ENCODE peak calls at places on chromosomes 6 and 20, in seven cellular contexts. L is dorsolateral prefrontal cortex, D is heart left ventricle, Z is astrocyte of the cerebellum, H is BE2C, G is HFF-Myc, F is coronary artery. K is an unnamed sample.
A peak's percentile ranks its signal among the peaks of the same experiment; 100 is the strongest.

GRCh38 chr6:84618046-84618752 is 146.2 kb downstream of the TBX18 start:
- DNase-seq in L (no peak), D (no peak), Z (peak; percentile 63), H (no peak), G (peak; percentile 57), F (no peak), K (no peak)

GRCh38 chr6:12294851-12295536 is 4.8 kb downstream of the EDN1 start:
- DNase-seq in L (no peak), D (no peak), Z (no peak), H (no peak), G (no peak), F (no peak), K (no peak)

GRCh38 chr6:121686611-121687023 is 251.2 kb downstream of the GJA1 start:
- DNase-seq in L (no peak), D (no peak), Z (no peak), H (peak; percentile 14), G (no peak), F (no peak), K (no peak)

GRCh38 chr20:4161447-4162251 is 146.3 kb upstream of the RNF24 start:
- DNase-seq in L (no peak), D (no peak), Z (no peak), H (no peak), G (no peak), F (no peak), K (no peak)

GRCh38 chr20:25310921-25311728 is 63.2 kb downstream of the PYGB start:
- DNase-seq in L (peak; percentile 27), D (peak; percentile 34), Z (peak; percentile 34), H (no peak), G (no peak), F (no peak), K (no peak)

GRCh38 chr6:74574794-74575193 is 631.1 kb downstream of the COL12A1 start:
- DNase-seq in L (no peak), D (no peak), Z (no peak), H (no peak), G (no peak), F (no peak), K (no peak)

GRCh38 chr6:142845624-142846458 is 99.1 kb downstream of the HIVEP2 start:
- DNase-seq in L (peak; percentile 80), D (peak; percentile 96), Z (peak; percentile 90), H (peak; percentile 93), G (peak; percentile 35), F (peak; percentile 81), K (peak; percentile 61)

GRCh38 chr20:40008177-40008576 is 680.9 kb downstream of the MAFB start:
- DNase-seq in L (no peak), D (no peak), Z (no peak), H (no peak), G (no peak), F (no peak), K (no peak)

GRCh38 chr6:36984581-36985383 is 1.2 kb downstream of the MTCH1 start:
- DNase-seq in L (no peak), D (no peak), Z (peak; percentile 13), H (peak; percentile 51), G (peak; percentile 30), F (no peak), K (no peak)

GRCh38 chr6:28600188-28600587 is 74.5 kb downstream of the GPX5 start:
- DNase-seq in L (no peak), D (no peak), Z (no peak), H (no peak), G (no peak), F (no peak), K (no peak)

GRCh38 chr6:24358219-24358821 is 461 bp upstream of the DCDC2 start:
- DNase-seq in L (no peak), D (no peak), Z (no peak), H (no peak), G (no peak), F (no peak), K (no peak)
- H3K4me3 ChIP-seq in L (peak overlapping the region; percentile 45), D (no peak overlapping the region), Z (peak overlapping the region; percentile 39), H (no peak overlapping the region), G (no peak overlapping the region), F (peak overlapping the region; percentile 55), K (peak overlapping the region; percentile 17)

DNA sequence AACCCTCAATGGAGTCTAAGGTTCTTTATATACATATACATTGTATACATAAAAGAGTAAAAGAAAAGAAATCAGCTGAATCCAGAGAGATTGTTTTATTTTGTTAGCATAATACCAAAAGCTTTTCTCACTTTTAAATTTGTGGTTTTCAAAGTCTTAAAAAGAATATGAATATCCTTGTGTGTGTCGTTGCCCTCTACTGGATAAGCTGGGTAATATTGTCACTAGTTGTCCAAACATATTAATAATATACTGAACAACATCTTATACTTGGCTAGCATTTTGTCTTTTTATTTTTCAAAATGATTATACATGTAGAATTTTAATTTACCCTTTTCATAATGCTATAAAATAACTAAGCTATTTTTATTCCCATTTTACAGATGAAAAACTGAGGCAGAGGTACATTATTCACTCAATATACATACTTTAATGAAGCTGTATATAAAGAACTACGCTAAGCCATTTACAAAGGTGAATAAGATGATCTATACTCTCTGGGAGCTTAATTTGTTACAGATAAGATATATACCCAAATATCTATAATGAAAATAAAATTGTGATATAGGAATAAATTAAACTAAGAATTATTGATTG is 531.7 kb downstream of the TFAP2B start:
- DNase-seq in L (no peak), D (no peak), Z (peak; percentile 3), H (no peak), G (no peak), F (no peak), K (no peak)
- TF ChIP-seq CTCF in L (peak; percentile 31), D (no peak), Z (no peak), H (peak; percentile 46), G (no peak), F (no peak), K (peak; percentile 35)

GRCh38 chr6:119344306-119344705 is 5.3 kb downstream of the MAN1A1 start:
- DNase-seq in L (no peak), D (no peak), Z (no peak), H (peak; percentile 38), G (no peak), F (no peak), K (no peak)

GRCh38 chr6:119346450-119346849 is 3.1 kb downstream of the MAN1A1 start:
- DNase-seq in L (no peak), D (no peak), Z (no peak), H (no peak), G (no peak), F (no peak), K (no peak)

GRCh38 chr6:119346914-119347313 is 2.6 kb downstream of the MAN1A1 start:
- DNase-seq in L (no peak), D (no peak), Z (no peak), H (no peak), G (no peak), F (no peak), K (no peak)

GRCh38 chr6:119343573-119344146 is 5.9 kb downstream of the MAN1A1 start:
- DNase-seq in L (no peak), D (no peak), Z (no peak), H (no peak), G (no peak), F (no peak), K (no peak)

GRCh38 chr6:119345114-119345513 is 4.4 kb downstream of the MAN1A1 start:
- DNase-seq in L (no peak), D (no peak), Z (no peak), H (no peak), G (no peak), F (no peak), K (no peak)
- H3K4me3 ChIP-seq in L (peak overlapping the region; percentile 92), D (no peak overlapping the region), Z (no peak overlapping the region), H (peak overlapping the region; percentile 89), G (no peak overlapping the region), F (peak overlapping the region; percentile 95), K (no peak overlapping the region)

GRCh38 chr6:119240257-119241123 is 109.1 kb downstream of the MAN1A1 start:
- DNase-seq in L (no peak), D (no peak), Z (peak; percentile 27), H (no peak), G (no peak), F (no peak), K (no peak)

GRCh38 chr6:119241540-119242309 is 107.8 kb downstream of the MAN1A1 start:
- DNase-seq in L (no peak), D (no peak), Z (no peak), H (no peak), G (no peak), F (no peak), K (no peak)

GRCh38 chr6:119243657-119244056 is 105.9 kb downstream of the MAN1A1 start:
- DNase-seq in L (no peak), D (no peak), Z (no peak), H (no peak), G (no peak), F (no peak), K (no peak)

GRCh38 chr6:119243037-119243436 is 106.5 kb downstream of the MAN1A1 start:
- DNase-seq in L (no peak), D (no peak), Z (no peak), H (no peak), G (no peak), F (no peak), K (no peak)

DNA sequence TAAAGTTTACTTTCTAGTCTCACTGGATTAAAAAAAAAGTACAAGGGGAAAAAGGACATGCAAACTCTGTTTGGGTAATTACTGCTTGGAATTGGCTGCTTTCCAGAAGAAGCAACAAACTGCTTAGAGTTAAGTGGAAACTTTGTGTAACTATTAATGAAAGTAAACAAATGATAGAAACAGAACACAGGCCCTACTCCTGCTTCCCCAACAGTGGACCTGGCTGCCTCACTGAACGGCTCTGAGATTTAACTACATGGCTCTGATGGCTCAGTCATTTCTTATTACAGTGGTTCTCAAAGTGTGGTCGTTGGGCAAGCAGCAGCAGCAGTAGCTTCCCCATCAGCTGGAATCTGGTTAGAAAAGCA is 108.5 kb downstream of the MAN1A1 start:
- DNase-seq in L (no peak), D (no peak), Z (peak; percentile 23), H (peak; percentile 16), G (peak; percentile 27), F (no peak), K (no peak)
- TF ChIP-seq CTCF in L (no peak), D (no peak), Z (no peak), H (no peak), G (no peak), F (no peak), K (no peak)

GRCh38 chr6:32945106-32945761 is 4.4 kb upstream of the HLA-DMB start:
- DNase-seq in L (no peak), D (no peak), Z (no peak), H (no peak), G (no peak), F (no peak), K (peak; percentile 58)

GRCh38 chr6:32945953-32946352 is 5.1 kb upstream of the HLA-DMB start:
- DNase-seq in L (no peak), D (no peak), Z (no peak), H (no peak), G (no peak), F (no peak), K (no peak)

GRCh38 chr6:32942555-32942954 is 1.7 kb upstream of the HLA-DMB start:
- DNase-seq in L (no peak), D (no peak), Z (no peak), H (no peak), G (no peak), F (no peak), K (no peak)

GRCh38 chr6:32943864-32944263 is 3.0 kb upstream of the HLA-DMB start:
- DNase-seq in L (no peak), D (no peak), Z (no peak), H (no peak), G (no peak), F (no peak), K (no peak)

GRCh38 chr6:32944265-32944664 is 3.4 kb upstream of the HLA-DMB start:
- DNase-seq in L (no peak), D (no peak), Z (no peak), H (no peak), G (no peak), F (no peak), K (peak; percentile 83)
- H3K4me3 ChIP-seq in L (no peak overlapping the region), D (no peak overlapping the region), Z (no peak overlapping the region), H (no peak overlapping the region), G (no peak overlapping the region), F (no peak overlapping the region), K (peak overlapping the region; percentile 55)